ENCODE peak calls at places on chromosomes 12 and 14, in four cellular contexts. U is T-helper 1 cell, D is retina, P is H7. H is an unnamed sample.

GRCh38 chr12:123744836-123745235 is 17.3 kb upstream of the DNAH10 start:
- DNase-seq in U (no peak), D (no peak), P (peak; percentile 64), H (no peak)

GRCh38 chr14:65360144-65360784 is 52.3 kb upstream of the FUT8 start:
- DNase-seq in U (no peak), D (no peak), P (no peak), H (no peak)

GRCh38 chr14:92040431-92041040 is 677 bp upstream of the TRIP11 start:
- DNase-seq in U (no peak), D (no peak), P (peak; percentile 49), H (no peak)

GRCh38 chr14:56891226-56891625 is 80.9 kb upstream of the OTX2 start:
- DNase-seq in U (no peak), D (peak; percentile 64), P (no peak), H (no peak)

GRCh38 chr12:131825146-131825892 is 2.9 kb upstream of the MMP17 start:
- DNase-seq in U (no peak), D (no peak), P (no peak), H (no peak)

GRCh38 chr14:77301103-77301502 is 19.6 kb downstream of the POMT2 start:
- DNase-seq in U (peak; percentile 37), D (peak; percentile 74), P (peak; percentile 84), H (peak; percentile 27)

GRCh38 chr14:75911883-75912282 is 69.9 kb downstream of the TGFB3 start:
- DNase-seq in U (no peak), D (peak; percentile 66), P (peak; percentile 36), H (no peak)

GRCh38 chr12:11812558-11813421 is 163.3 kb downstream of the ETV6 start:
- DNase-seq in U (no peak), D (peak; percentile 82), P (peak; percentile 64), H (no peak)

GRCh38 chr14:104145826-104146642 is 7.6 kb downstream of the KIF26A start:
- DNase-seq in U (no peak), D (peak; percentile 10), P (peak; percentile 66), H (no peak)

GRCh38 chr12:51788876-51789275 is 59.6 kb downstream of the FIGNL2 start:
- DNase-seq in U (no peak), D (no peak), P (no peak), H (no peak)

GRCh38 chr12:102896067-102896466 is 21.0 kb downstream of the PAH start:
- DNase-seq in U (no peak), D (no peak), P (peak; percentile 50), H (no peak)

H was measured in effector memory CD4-positive, alpha-beta T cell.